ENCODE peak calls at places on chromosomes 13 and 19, in ten cellular contexts. Y, A, B, X, K, F, T, S, D and H are unnamed samples.

GRCh38 chr13:81540777-81541176 is 1199.9 kb upstream of the SPRY2 start:
- DNase-seq in Y (no peak), A (no peak), B (no peak), X (no peak), K (no peak), F (no peak), T (no peak), S (no peak), D (no peak), H (no peak)

GRCh38 chr13:88979465-88980180 is 1308.5 kb downstream of the SLITRK5 start:
- DNase-seq in Y (no peak), A (no peak), B (no peak), X (no peak), K (peak), F (no peak), T (peak), S (no peak), D (no peak), H (no peak)

GRCh38 chr19:44512326-44513298 is 12.3 kb upstream of the ZNF180 start:
- DNase-seq in Y (no peak), A (peak), B (no peak), X (no peak), K (no peak), F (no peak), T (peak), S (no peak), D (peak), H (peak)

GRCh38 chr13:28568286-28568685 is 73.4 kb upstream of the FLT1 start:
- DNase-seq in Y (no peak), A (no peak), B (no peak), X (no peak), K (no peak), F (no peak), T (peak), S (peak), D (no peak), H (no peak)

GRCh38 chr13:49821216-49821820 is 28.8 kb upstream of the KPNA3 start:
- DNase-seq in Y (no peak), A (no peak), B (no peak), X (no peak), K (no peak), F (no peak), T (peak), S (no peak), D (no peak), H (no peak)

GRCh38 chr13:110250258-110250891 is 56.6 kb downstream of the COL4A1 start:
- DNase-seq in Y (no peak), A (no peak), B (no peak), X (no peak), K (peak), F (no peak), T (peak), S (no peak), D (no peak), H (no peak)

GRCh38 chr19:46886546-46887239 is 25.9 kb downstream of the ARHGAP35 start:
- DNase-seq in Y (no peak), A (no peak), B (no peak), X (no peak), K (no peak), F (no peak), T (no peak), S (no peak), D (no peak), H (no peak)

GRCh38 chr13:73261739-73262216 is 203.0 kb downstream of the KLF5 start:
- DNase-seq in Y (no peak), A (no peak), B (no peak), X (no peak), K (no peak), F (no peak), T (peak), S (no peak), D (no peak), H (no peak)

GRCh38 chr13:99380402-99380801 is 73.2 kb upstream of the GPR183 start:
- DNase-seq in Y (peak), A (no peak), B (no peak), X (no peak), K (no peak), F (no peak), T (no peak), S (no peak), D (no peak), H (no peak)

GRCh38 chr19:48147597-48148175 is 22.5 kb downstream of the LIG1 start:
- DNase-seq in Y (no peak), A (no peak), B (no peak), X (no peak), K (no peak), F (no peak), T (no peak), S (no peak), D (no peak), H (no peak)

GRCh38 chr13:83810136-83810535 is 72.1 kb downstream of the SLITRK1 start:
- DNase-seq in Y (no peak), A (no peak), B (no peak), X (no peak), K (no peak), F (no peak), T (no peak), S (no peak), D (no peak), H (no peak)

GRCh38 chr13:42119875-42120274 is 71.4 kb downstream of the DGKH start:
- DNase-seq in Y (no peak), A (no peak), B (no peak), X (peak), K (no peak), F (no peak), T (no peak), S (no peak), D (no peak), H (no peak)

GRCh38 chr13:34153428-34154180 is 335.7 kb downstream of the RFC3 start:
- DNase-seq in Y (no peak), A (no peak), B (no peak), X (no peak), K (peak), F (no peak), T (peak), S (no peak), D (no peak), H (no peak)

GRCh38 chr13:51865838-51866237 is 4.1 kb downstream of the CCDC70 start:
- DNase-seq in Y (no peak), A (no peak), B (no peak), X (no peak), K (no peak), F (no peak), T (no peak), S (no peak), D (no peak), H (no peak)

GRCh38 chr19:50204811-50205675 is 1.6 kb downstream of the MYH14 start:
- DNase-seq in Y (no peak), A (peak), B (no peak), X (no peak), K (no peak), F (no peak), T (no peak), S (no peak), D (peak), H (no peak)

GRCh38 chr13:93450226-93450625 is 223.6 kb downstream of the GPC6 start:
- DNase-seq in Y (no peak), A (no peak), B (no peak), X (no peak), K (peak), F (no peak), T (peak), S (no peak), D (no peak), H (peak)

GRCh38 chr19:45478454-45479238 is 10.8 kb downstream of the FOSB start:
- DNase-seq in Y (peak), A (peak), B (peak), X (no peak), K (peak), F (peak), T (peak), S (peak), D (peak), H (no peak)

GRCh38 chr19:12985049-12985776 is 10.1 kb upstream of the NFIX start:
- DNase-seq in Y (no peak), A (no peak), B (no peak), X (no peak), K (no peak), F (peak), T (no peak), S (peak), D (peak), H (no peak)

GRCh38 chr19:12166596-12166995 is 3.7 kb downstream of the ZNF136 start:
- DNase-seq in Y (no peak), A (no peak), B (no peak), X (no peak), K (no peak), F (no peak), T (no peak), S (no peak), D (no peak), H (no peak)

GRCh38 chr13:60482012-60482411 is 85.0 kb downstream of the TDRD3 start:
- DNase-seq in Y (no peak), A (no peak), B (no peak), X (no peak), K (no peak), F (no peak), T (no peak), S (no peak), D (no peak), H (no peak)

GRCh38 chr13:33426131-33426530 is 140.6 kb upstream of the STARD13 start:
- DNase-seq in Y (no peak), A (no peak), B (no peak), X (no peak), K (no peak), F (no peak), T (no peak), S (no peak), D (no peak), H (no peak)

GRCh38 chr19:27746691-27747380 is 1466.1 kb downstream of the UQCRFS1 start:
- DNase-seq in Y (peak), A (peak), B (no peak), X (no peak), K (no peak), F (no peak), T (peak), S (peak), D (peak), H (no peak)

GRCh38 chr13:28337196-28338045 is 157.5 kb downstream of the FLT1 start:
- DNase-seq in Y (no peak), A (no peak), B (no peak), X (no peak), K (peak), F (no peak), T (peak), S (no peak), D (no peak), H (no peak)

GRCh38 chr13:52459668-52460067 is 4.4 kb downstream of the CKAP2 start:
- DNase-seq in Y (no peak), A (no peak), B (no peak), X (no peak), K (no peak), F (no peak), T (peak), S (no peak), D (no peak), H (no peak)